ENCODE peak calls at places on chromosomes 16 and 17, in four cellular contexts. I is suprapubic skin; Z is fibroblast of mammary gland; H is effector CD4-positive, alpha-beta T cell. B is an unnamed sample.

GRCh38 chr17:38703742-38704644 is 1.1 kb upstream of the MLLT6 start:
- DNase-seq in H (peak), I (peak), Z (peak), B (no peak)

GRCh38 chr16:78465730-78466129 is 366.3 kb downstream of the WWOX start:
- DNase-seq in I (no peak), Z (no peak), H (no peak), B (no peak)

GRCh38 chr16:22262460-22262859 is 34.7 kb upstream of the POLR3E start:
- DNase-seq in Z (peak), I (no peak), H (no peak), B (no peak)

GRCh38 chr17:45200701-45201100 is 21.0 kb upstream of the FMNL1 start:
- DNase-seq in H (no peak), Z (peak), I (no peak), B (no peak)

GRCh38 chr17:48011405-48012150 is 26.0 kb downstream of the COPZ2 start:
- DNase-seq in Z (peak), I (no peak), H (peak), B (no peak)

GRCh38 chr17:57714660-57715059 is 30.4 kb downstream of the CCDC182 start:
- DNase-seq in Z (no peak), H (no peak), I (no peak), B (no peak)

GRCh38 chr16:74372369-74372768 is 3.7 kb upstream of the NPIPB15 start:
- DNase-seq in I (no peak), H (no peak), Z (no peak), B (no peak)

GRCh38 chr17:7355053-7355452 is at the start of gene TMEM95:
- DNase-seq in Z (no peak), H (no peak), I (no peak), B (no peak)

GRCh38 chr17:41777157-41777578 is 9.3 kb downstream of the JUP start:
- DNase-seq in I (no peak), Z (peak), H (no peak), B (peak)

GRCh38 chr17:81221371-81221841 is 1.4 kb downstream of the CEP131 start:
- DNase-seq in I (no peak), H (no peak), Z (no peak), B (no peak)

GRCh38 chr17:17831208-17832039 is 5.4 kb downstream of the SREBF1 start:
- DNase-seq in H (no peak), Z (no peak), I (no peak), B (no peak)

GRCh38 chr17:73600103-73600871 is 44.0 kb downstream of the SDK2 start:
- DNase-seq in I (no peak), H (no peak), Z (peak), B (no peak)

GRCh38 chr16:68368602-68368944 is 57.8 kb downstream of the PRMT7 start:
- DNase-seq in I (no peak), Z (no peak), H (no peak), B (no peak)

GRCh38 chr16:31106509-31107464 is 1.4 kb upstream of the BCKDK start:
- DNase-seq in I (no peak), H (no peak), Z (no peak), B (no peak)

GRCh38 chr16:88599825-88600538 is 29.8 kb downstream of the ZC3H18 start:
- DNase-seq in Z (no peak), I (no peak), H (no peak), B (no peak)

GRCh38 chr16:81715358-81716196 is 63.5 kb upstream of the PLCG2 start:
- DNase-seq in I (no peak), Z (no peak), H (peak), B (no peak)

GRCh38 chr16:84839956-84840355 is 20.2 kb downstream of the CRISPLD2 start:
- DNase-seq in I (no peak), Z (peak), H (no peak), B (no peak)

GRCh38 chr17:47279062-47279801 is 25.6 kb downstream of the ITGB3 start:
- DNase-seq in H (no peak), I (peak), Z (peak), B (no peak)

GRCh38 chr16:80804451-80805383 is at the start of gene CDYL2:
- DNase-seq in H (peak), Z (no peak), I (peak), B (peak)

GRCh38 chr17:39683295-39683939 is 4.4 kb downstream of the PGAP3 start:
- DNase-seq in Z (no peak), I (no peak), H (no peak), B (no peak)

GRCh38 chr17:40348562-40349476 is 15.7 kb downstream of the GJD3 start:
- DNase-seq in I (no peak), H (no peak), Z (no peak), B (no peak)

GRCh38 chr16:21222495-21223337 is 10.8 kb upstream of the ANKS4B start:
- DNase-seq in I (no peak), Z (no peak), H (no peak), B (no peak)

GRCh38 chr16:57166951-57167350 is 18.9 kb downstream of the PSME3IP1 start:
- DNase-seq in H (no peak), Z (peak), I (no peak), B (no peak)

GRCh38 chr16:66502020-66502913 is 47.7 kb downstream of the TK2 start:
- DNase-seq in Z (peak), I (peak), H (no peak), B (no peak)

GRCh38 chr17:37315601-37316000 is 60.2 kb upstream of the C17orf78 start:
- DNase-seq in Z (no peak), I (no peak), H (no peak), B (no peak)

GRCh38 chr16:81918927-81919326 is 92.3 kb downstream of the SDR42E1 start:
- DNase-seq in Z (no peak), I (no peak), H (no peak), B (no peak)

GRCh38 chr16:50469744-50470301 is 78.4 kb upstream of the NKD1 start:
- DNase-seq in H (no peak), Z (no peak), I (peak), B (no peak)